ENCODE peak calls at places on chromosomes 2 and 18, in eight cellular contexts. P is tibial nerve; N is CD8-positive, alpha-beta memory T cell; O is CD8-positive, alpha-beta T cell; G is GM06990; X is left ventricle myocardium inferior; S is astrocyte of the cerebellum; C is PC-9. K is an unnamed sample.
A peak's percentile ranks its signal among the peaks of the same experiment; 100 is the strongest.

GRCh38 chr18:59950215-59950944 is 50.6 kb downstream of the PMAIP1 start:
- DNase-seq in P (no peak), N (no peak), O (no peak), G (no peak), X (no peak), S (no peak), C (no peak), K (no peak)

GRCh38 chr2:125559186-125559585 is 1096.8 kb upstream of the GYPC start:
- DNase-seq in P (no peak), N (no peak), O (no peak), G (peak; percentile 18), X (no peak), S (no peak), C (no peak), K (no peak)

GRCh38 chr2:232486558-232487384 is 863 bp downstream of the ECEL1 start:
- DNase-seq in P (no peak), N (peak; percentile 39), O (no peak), G (no peak), X (peak; percentile 9), S (no peak), C (no peak), K (no peak)

GRCh38 chr2:135969655-135970387 is 15.6 kb downstream of the DARS1 start:
- DNase-seq in P (no peak), N (no peak), O (no peak), G (no peak), X (no peak), S (no peak), C (no peak), K (no peak)

GRCh38 chr18:3008546-3008945 is 4.4 kb downstream of the LPIN2 start:
- DNase-seq in P (no peak), N (no peak), O (no peak), G (no peak), X (no peak), S (no peak), C (no peak), K (peak; percentile 38)

GRCh38 chr18:14914771-14915170 is 166.8 kb downstream of the ANKRD30B start:
- DNase-seq in P (no peak), N (no peak), O (no peak), G (no peak), X (no peak), S (no peak), C (no peak), K (no peak)

GRCh38 chr2:15744820-15745219 is 153.2 kb downstream of the DDX1 start:
- DNase-seq in P (no peak), N (no peak), O (no peak), G (no peak), X (no peak), S (no peak), C (no peak), K (no peak)

GRCh38 chr2:138632066-138632465 is 130.5 kb downstream of the SPOPL start:
- DNase-seq in P (no peak), N (no peak), O (no peak), G (no peak), X (no peak), S (no peak), C (no peak), K (no peak)

GRCh38 chr18:28044036-28044435 is 132.9 kb downstream of the CDH2 start:
- DNase-seq in P (no peak), N (no peak), O (no peak), G (no peak), X (no peak), S (no peak), C (no peak), K (no peak)

GRCh38 chr2:62369549-62370164 is 136.3 kb downstream of the TMEM17 start:
- DNase-seq in P (no peak), N (no peak), O (no peak), G (no peak), X (no peak), S (no peak), C (no peak), K (no peak)

GRCh38 chr2:168851674-168852320 is 38.4 kb downstream of the SPC25 start:
- DNase-seq in P (no peak), N (no peak), O (no peak), G (no peak), X (no peak), S (peak; percentile 69), C (no peak), K (peak; percentile 10)

GRCh38 chr2:65666156-65666725 is 233.8 kb upstream of the SPRED2 start:
- DNase-seq in P (no peak), N (no peak), O (no peak), G (peak; percentile 49), X (no peak), S (no peak), C (no peak), K (peak; percentile 37)

GRCh38 chr2:26299488-26300092 is 46.4 kb upstream of the SELENOI start:
- DNase-seq in P (no peak), N (no peak), O (peak; percentile 27), G (no peak), X (no peak), S (peak; percentile 59), C (peak; percentile 82), K (no peak)

GRCh38 chr2:84865181-84865783 is 15.6 kb downstream of the TRABD2A start:
- DNase-seq in P (no peak), N (no peak), O (no peak), G (no peak), X (no peak), S (no peak), C (peak; percentile 36), K (no peak)

GRCh38 chr2:166344286-166345113 is 31.2 kb downstream of the SCN9A start:
- DNase-seq in P (no peak), N (no peak), O (no peak), G (no peak), X (no peak), S (peak; percentile 23), C (no peak), K (peak; percentile 43)

GRCh38 chr2:204122425-204122824 is 185.9 kb downstream of the ICOS start:
- DNase-seq in P (no peak), N (no peak), O (no peak), G (no peak), X (no peak), S (no peak), C (no peak), K (no peak)

GRCh38 chr2:2512931-2513330 is 181.9 kb upstream of the MYT1L start:
- DNase-seq in P (no peak), N (no peak), O (no peak), G (no peak), X (no peak), S (no peak), C (no peak), K (no peak)

GRCh38 chr2:112603731-112604130 is 19.3 kb downstream of the CHCHD5 start:
- DNase-seq in P (no peak), N (no peak), O (no peak), G (no peak), X (no peak), S (no peak), C (no peak), K (no peak)

GRCh38 chr2:112602917-112603316 is 18.5 kb downstream of the CHCHD5 start:
- DNase-seq in P (no peak), N (no peak), O (no peak), G (no peak), X (no peak), S (no peak), C (no peak), K (no peak)

GRCh38 chr2:112601754-112602153 is 17.3 kb downstream of the CHCHD5 start:
- DNase-seq in P (no peak), N (no peak), O (no peak), G (no peak), X (no peak), S (no peak), C (no peak), K (no peak)

GRCh38 chr2:112597537-112598322 is 13.3 kb downstream of the CHCHD5 start:
- DNase-seq in P (no peak), N (no peak), O (no peak), G (no peak), X (no peak), S (no peak), C (no peak), K (no peak)

DNA sequence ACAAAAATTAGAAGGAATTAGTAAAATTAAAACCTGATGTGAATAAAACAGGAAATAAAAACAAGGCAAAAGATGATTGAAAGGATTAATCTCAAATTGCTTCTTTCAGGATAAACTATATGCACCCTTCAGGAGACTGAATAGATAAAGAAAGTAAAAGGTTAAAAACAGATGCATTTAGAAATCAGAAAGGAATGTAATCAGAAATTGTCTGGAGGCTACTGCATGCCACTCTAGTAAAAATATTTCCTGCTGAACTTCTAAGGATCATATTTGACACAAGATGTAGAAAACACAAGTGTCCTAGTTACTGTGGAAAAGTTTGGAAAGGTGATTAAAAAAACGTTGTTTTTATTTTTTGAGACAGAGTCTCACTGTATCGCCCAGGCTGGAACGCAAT is 16.2 kb downstream of the CHCHD5 start:
- DNase-seq in P (no peak), N (no peak), O (no peak), G (no peak), X (no peak), S (no peak), C (no peak), K (no peak)
- H3K4me3 ChIP-seq in P (no peak overlapping the region), N (no peak overlapping the region), O (no peak overlapping the region), G (no peak overlapping the region), X (no peak overlapping the region), S (no peak overlapping the region), C (peak overlapping the region; percentile 24), K (no peak overlapping the region)

DNA sequence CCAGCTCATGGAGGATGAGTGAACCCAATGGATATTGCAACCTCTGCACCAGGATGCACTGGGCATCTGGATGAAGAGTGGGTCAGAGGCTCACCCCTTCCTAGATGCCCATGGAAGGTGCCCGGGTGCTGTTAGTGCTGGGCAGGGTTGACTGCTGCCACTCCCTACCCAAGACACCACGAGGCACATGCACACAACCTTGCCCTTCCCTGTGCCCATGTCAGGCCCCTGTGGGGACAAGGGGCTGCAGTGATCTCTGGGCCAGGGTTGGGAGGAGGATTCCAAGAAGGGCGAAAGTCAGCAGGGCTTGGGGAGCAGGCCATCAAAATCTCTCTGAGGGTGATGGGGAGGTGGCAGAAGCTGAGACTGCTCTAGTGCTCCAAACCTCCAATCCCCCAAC is 309.7 kb upstream of the ST6GAL2 start:
- DNase-seq in P (no peak), N (no peak), O (no peak), G (no peak), X (no peak), S (no peak), C (no peak), K (no peak)
- H3K4me3 ChIP-seq in P (no peak overlapping the region), N (no peak overlapping the region), O (no peak overlapping the region), G (no peak overlapping the region), X (no peak overlapping the region), S (no peak overlapping the region), C (no peak overlapping the region), K (no peak overlapping the region)

GRCh38 chr18:23452347-23452727 is 750 bp upstream of the RIOK3 start:
- DNase-seq in P (no peak), N (no peak), O (no peak), G (peak; percentile 12), X (no peak), S (no peak), C (no peak), K (no peak)
- H3K4me3 ChIP-seq in P (peak overlapping the region; percentile 74), N (peak overlapping the region; percentile 86), O (peak overlapping the region; percentile 69), G (peak overlapping the region; percentile 96), X (peak overlapping the region; percentile 88), S (peak overlapping the region; percentile 94), C (peak overlapping the region; percentile 97), K (no peak overlapping the region)

DNA sequence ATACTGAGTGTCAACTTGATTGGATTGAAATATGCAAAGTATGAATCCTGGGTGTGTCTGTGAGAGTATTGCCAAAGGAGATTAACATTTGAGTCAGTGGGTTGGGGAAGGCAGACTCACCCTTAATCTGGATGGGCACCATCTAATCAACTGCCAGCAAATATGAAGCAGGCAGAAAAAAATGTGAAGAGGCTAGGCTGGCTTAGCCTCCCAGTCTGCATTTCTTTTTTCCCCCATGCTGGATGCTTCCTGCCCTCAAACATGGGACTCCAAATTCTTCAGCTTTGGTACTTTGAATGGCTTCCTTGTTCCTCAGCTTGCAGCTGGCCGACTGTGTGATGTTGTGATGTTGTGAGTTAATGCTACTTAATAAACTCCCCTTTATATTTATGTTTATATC is 577.4 kb downstream of the CPS1 start:
- DNase-seq in P (no peak), N (no peak), O (no peak), G (no peak), X (no peak), S (no peak), C (no peak), K (no peak)
- H3K4me3 ChIP-seq in P (no peak overlapping the region), N (no peak overlapping the region), O (no peak overlapping the region), G (no peak overlapping the region), X (no peak overlapping the region), S (no peak overlapping the region), C (no peak overlapping the region), K (no peak overlapping the region)